ENCODE peak calls at places on chromosomes 7 and 10, in nine cellular contexts. One of them, this sample, is unnamed.

GRCh38 chr7:80764132-80764531 is 125.7 kb downstream of the CD36 start:
- DNase-seq in dermis blood vessel endothelial cell: no peak
- DNase-seq in NCI-H460: no peak
- DNase-seq in endodermal cell: peak; percentile 82
- DNase-seq in cardiac muscle cell: peak; percentile 20
- DNase-seq in T-helper 9 cell: no peak
- DNase-seq in activated T-cell treated with anti-CD3 and anti-CD28 coated beads for 1 hour: no peak
- DNase-seq in renal cortical epithelial cell: no peak
- DNase-seq in activated CD8-positive, alpha-beta memory T cell treated with anti-CD3 and anti-CD28 coated beads for 48 hours: no peak
- DNase-seq in this sample: no peak

GRCh38 chr7:128404826-128405344 is 4.9 kb downstream of the IMPDH1 start:
- DNase-seq in dermis blood vessel endothelial cell: peak; percentile 37
- DNase-seq in activated T-cell treated with anti-CD3 and anti-CD28 coated beads for 1 hour: no peak
- DNase-seq in T-helper 9 cell: no peak
- DNase-seq in endodermal cell: no peak
- DNase-seq in cardiac muscle cell: no peak
- DNase-seq in NCI-H460: no peak
- DNase-seq in renal cortical epithelial cell: no peak
- DNase-seq in activated CD8-positive, alpha-beta memory T cell treated with anti-CD3 and anti-CD28 coated beads for 48 hours: no peak
- DNase-seq in this sample: no peak

GRCh38 chr10:114021135-114021534 is 22.5 kb upstream of the ADRB1 start:
- DNase-seq in activated T-cell treated with anti-CD3 and anti-CD28 coated beads for 1 hour: no peak
- DNase-seq in T-helper 9 cell: no peak
- DNase-seq in dermis blood vessel endothelial cell: peak; percentile 30
- DNase-seq in NCI-H460: no peak
- DNase-seq in renal cortical epithelial cell: no peak
- DNase-seq in endodermal cell: no peak
- DNase-seq in activated CD8-positive, alpha-beta memory T cell treated with anti-CD3 and anti-CD28 coated beads for 48 hours: no peak
- DNase-seq in cardiac muscle cell: no peak
- DNase-seq in this sample: no peak

GRCh38 chr10:30775779-30776591 is 146.4 kb upstream of the LYZL2 start:
- DNase-seq in activated T-cell treated with anti-CD3 and anti-CD28 coated beads for 1 hour: no peak
- DNase-seq in NCI-H460: no peak
- DNase-seq in cardiac muscle cell: no peak
- DNase-seq in T-helper 9 cell: no peak
- DNase-seq in endodermal cell: no peak
- DNase-seq in renal cortical epithelial cell: peak; percentile 31
- DNase-seq in dermis blood vessel endothelial cell: no peak
- DNase-seq in activated CD8-positive, alpha-beta memory T cell treated with anti-CD3 and anti-CD28 coated beads for 48 hours: no peak
- DNase-seq in this sample: no peak

GRCh38 chr10:74934100-74934812 is 107.9 kb downstream of the KAT6B start:
- DNase-seq in cardiac muscle cell: no peak
- DNase-seq in T-helper 9 cell: no peak
- DNase-seq in endodermal cell: no peak
- DNase-seq in NCI-H460: no peak
- DNase-seq in dermis blood vessel endothelial cell: peak; percentile 29
- DNase-seq in activated CD8-positive, alpha-beta memory T cell treated with anti-CD3 and anti-CD28 coated beads for 48 hours: no peak
- DNase-seq in renal cortical epithelial cell: no peak
- DNase-seq in activated T-cell treated with anti-CD3 and anti-CD28 coated beads for 1 hour: no peak
- DNase-seq in this sample: no peak

GRCh38 chr10:24643679-24644209 is 79.9 kb downstream of the ARHGAP21 start:
- DNase-seq in T-helper 9 cell: no peak
- DNase-seq in NCI-H460: no peak
- DNase-seq in dermis blood vessel endothelial cell: no peak
- DNase-seq in endodermal cell: no peak
- DNase-seq in activated T-cell treated with anti-CD3 and anti-CD28 coated beads for 1 hour: no peak
- DNase-seq in activated CD8-positive, alpha-beta memory T cell treated with anti-CD3 and anti-CD28 coated beads for 48 hours: no peak
- DNase-seq in renal cortical epithelial cell: no peak
- DNase-seq in cardiac muscle cell: no peak
- DNase-seq in this sample: no peak

GRCh38 chr10:62414359-62414758 is 40.2 kb downstream of the ZNF365 start:
- DNase-seq in dermis blood vessel endothelial cell: no peak
- DNase-seq in T-helper 9 cell: no peak
- DNase-seq in activated CD8-positive, alpha-beta memory T cell treated with anti-CD3 and anti-CD28 coated beads for 48 hours: no peak
- DNase-seq in renal cortical epithelial cell: no peak
- DNase-seq in NCI-H460: no peak
- DNase-seq in cardiac muscle cell: no peak
- DNase-seq in endodermal cell: no peak
- DNase-seq in activated T-cell treated with anti-CD3 and anti-CD28 coated beads for 1 hour: no peak
- DNase-seq in this sample: no peak

GRCh38 chr10:98967601-98968000 is 268.1 kb downstream of the HPSE2 start:
- DNase-seq in NCI-H460: no peak
- DNase-seq in renal cortical epithelial cell: no peak
- DNase-seq in T-helper 9 cell: no peak
- DNase-seq in endodermal cell: no peak
- DNase-seq in activated T-cell treated with anti-CD3 and anti-CD28 coated beads for 1 hour: no peak
- DNase-seq in activated CD8-positive, alpha-beta memory T cell treated with anti-CD3 and anti-CD28 coated beads for 48 hours: no peak
- DNase-seq in cardiac muscle cell: no peak
- DNase-seq in dermis blood vessel endothelial cell: no peak
- DNase-seq in this sample: no peak

GRCh38 chr7:146661929-146662328 is 545.3 kb downstream of the CNTNAP2 start:
- DNase-seq in activated T-cell treated with anti-CD3 and anti-CD28 coated beads for 1 hour: no peak
- DNase-seq in dermis blood vessel endothelial cell: no peak
- DNase-seq in activated CD8-positive, alpha-beta memory T cell treated with anti-CD3 and anti-CD28 coated beads for 48 hours: no peak
- DNase-seq in T-helper 9 cell: no peak
- DNase-seq in renal cortical epithelial cell: no peak
- DNase-seq in cardiac muscle cell: no peak
- DNase-seq in NCI-H460: no peak
- DNase-seq in endodermal cell: no peak
- DNase-seq in this sample: no peak

GRCh38 chr7:30354791-30355190 is 70.4 kb downstream of the ZNRF2 start:
- DNase-seq in cardiac muscle cell: no peak
- DNase-seq in activated T-cell treated with anti-CD3 and anti-CD28 coated beads for 1 hour: no peak
- DNase-seq in dermis blood vessel endothelial cell: no peak
- DNase-seq in NCI-H460: no peak
- DNase-seq in endodermal cell: no peak
- DNase-seq in renal cortical epithelial cell: no peak
- DNase-seq in T-helper 9 cell: no peak
- DNase-seq in activated CD8-positive, alpha-beta memory T cell treated with anti-CD3 and anti-CD28 coated beads for 48 hours: no peak
- DNase-seq in this sample: no peak

GRCh38 chr7:65840446-65840845 is 32.4 kb upstream of the VKORC1L1 start:
- DNase-seq in renal cortical epithelial cell: peak; percentile 36
- DNase-seq in T-helper 9 cell: no peak
- DNase-seq in dermis blood vessel endothelial cell: no peak
- DNase-seq in activated T-cell treated with anti-CD3 and anti-CD28 coated beads for 1 hour: no peak
- DNase-seq in NCI-H460: no peak
- DNase-seq in activated CD8-positive, alpha-beta memory T cell treated with anti-CD3 and anti-CD28 coated beads for 48 hours: no peak
- DNase-seq in cardiac muscle cell: no peak
- DNase-seq in endodermal cell: peak; percentile 88
- DNase-seq in this sample: no peak

GRCh38 chr7:13420711-13421110 is 568.8 kb downstream of the ETV1 start:
- DNase-seq in NCI-H460: no peak
- DNase-seq in activated T-cell treated with anti-CD3 and anti-CD28 coated beads for 1 hour: no peak
- DNase-seq in renal cortical epithelial cell: no peak
- DNase-seq in dermis blood vessel endothelial cell: no peak
- DNase-seq in cardiac muscle cell: no peak
- DNase-seq in T-helper 9 cell: no peak
- DNase-seq in endodermal cell: no peak
- DNase-seq in activated CD8-positive, alpha-beta memory T cell treated with anti-CD3 and anti-CD28 coated beads for 48 hours: no peak
- DNase-seq in this sample: no peak

GRCh38 chr7:17305387-17306171 is 7.1 kb downstream of the AHR start:
- DNase-seq in endodermal cell: no peak
- DNase-seq in activated T-cell treated with anti-CD3 and anti-CD28 coated beads for 1 hour: no peak
- DNase-seq in activated CD8-positive, alpha-beta memory T cell treated with anti-CD3 and anti-CD28 coated beads for 48 hours: no peak
- DNase-seq in NCI-H460: no peak
- DNase-seq in dermis blood vessel endothelial cell: no peak
- DNase-seq in renal cortical epithelial cell: no peak
- DNase-seq in cardiac muscle cell: no peak
- DNase-seq in T-helper 9 cell: no peak
- DNase-seq in this sample: no peak

GRCh38 chr10:86667421-86668181 is 710 bp upstream of the LDB3 start:
- DNase-seq in activated CD8-positive, alpha-beta memory T cell treated with anti-CD3 and anti-CD28 coated beads for 48 hours: no peak
- DNase-seq in cardiac muscle cell: no peak
- DNase-seq in T-helper 9 cell: no peak
- DNase-seq in dermis blood vessel endothelial cell: no peak
- DNase-seq in endodermal cell: no peak
- DNase-seq in renal cortical epithelial cell: no peak
- DNase-seq in NCI-H460: no peak
- DNase-seq in activated T-cell treated with anti-CD3 and anti-CD28 coated beads for 1 hour: no peak
- DNase-seq in this sample: no peak

GRCh38 chr10:93028881-93029280 is 31.7 kb upstream of the CYP26C1 start:
- DNase-seq in endodermal cell: no peak
- DNase-seq in renal cortical epithelial cell: peak; percentile 53
- DNase-seq in dermis blood vessel endothelial cell: no peak
- DNase-seq in activated CD8-positive, alpha-beta memory T cell treated with anti-CD3 and anti-CD28 coated beads for 48 hours: no peak
- DNase-seq in cardiac muscle cell: no peak
- DNase-seq in T-helper 9 cell: no peak
- DNase-seq in activated T-cell treated with anti-CD3 and anti-CD28 coated beads for 1 hour: no peak
- DNase-seq in NCI-H460: no peak
- DNase-seq in this sample: no peak

GRCh38 chr10:84478155-84478554 is 149.8 kb downstream of the CCSER2 start:
- DNase-seq in activated CD8-positive, alpha-beta memory T cell treated with anti-CD3 and anti-CD28 coated beads for 48 hours: no peak
- DNase-seq in dermis blood vessel endothelial cell: peak; percentile 54
- DNase-seq in activated T-cell treated with anti-CD3 and anti-CD28 coated beads for 1 hour: no peak
- DNase-seq in renal cortical epithelial cell: peak; percentile 53
- DNase-seq in T-helper 9 cell: no peak
- DNase-seq in endodermal cell: no peak
- DNase-seq in cardiac muscle cell: no peak
- DNase-seq in NCI-H460: no peak
- DNase-seq in this sample: no peak

GRCh38 chr7:21076054-21076453 is 289.4 kb upstream of the SP8 start:
- DNase-seq in dermis blood vessel endothelial cell: no peak
- DNase-seq in endodermal cell: no peak
- DNase-seq in renal cortical epithelial cell: no peak
- DNase-seq in cardiac muscle cell: peak; percentile 82
- DNase-seq in T-helper 9 cell: no peak
- DNase-seq in activated T-cell treated with anti-CD3 and anti-CD28 coated beads for 1 hour: no peak
- DNase-seq in activated CD8-positive, alpha-beta memory T cell treated with anti-CD3 and anti-CD28 coated beads for 48 hours: no peak
- DNase-seq in NCI-H460: no peak
- DNase-seq in this sample: no peak

GRCh38 chr7:71303566-71303965 is 171.6 kb downstream of the GALNT17 start:
- DNase-seq in cardiac muscle cell: no peak
- DNase-seq in dermis blood vessel endothelial cell: no peak
- DNase-seq in activated T-cell treated with anti-CD3 and anti-CD28 coated beads for 1 hour: no peak
- DNase-seq in renal cortical epithelial cell: no peak
- DNase-seq in T-helper 9 cell: no peak
- DNase-seq in NCI-H460: no peak
- DNase-seq in activated CD8-positive, alpha-beta memory T cell treated with anti-CD3 and anti-CD28 coated beads for 48 hours: no peak
- DNase-seq in endodermal cell: no peak
- DNase-seq in this sample: no peak

GRCh38 chr10:104333037-104333727 is 5.1 kb downstream of the ITPRIP start:
- DNase-seq in dermis blood vessel endothelial cell: peak; percentile 68
- DNase-seq in activated T-cell treated with anti-CD3 and anti-CD28 coated beads for 1 hour: peak; percentile 46
- DNase-seq in endodermal cell: peak; percentile 69
- DNase-seq in renal cortical epithelial cell: no peak
- DNase-seq in activated CD8-positive, alpha-beta memory T cell treated with anti-CD3 and anti-CD28 coated beads for 48 hours: no peak
- DNase-seq in T-helper 9 cell: peak; percentile 44
- DNase-seq in NCI-H460: no peak
- DNase-seq in cardiac muscle cell: no peak
- DNase-seq in this sample: no peak

GRCh38 chr10:46555713-46556514 is 544 bp downstream of the GPRIN2 start:
- DNase-seq in activated CD8-positive, alpha-beta memory T cell treated with anti-CD3 and anti-CD28 coated beads for 48 hours: peak; percentile 1
- DNase-seq in NCI-H460: no peak
- DNase-seq in dermis blood vessel endothelial cell: no peak
- DNase-seq in renal cortical epithelial cell: no peak
- DNase-seq in activated T-cell treated with anti-CD3 and anti-CD28 coated beads for 1 hour: no peak
- DNase-seq in cardiac muscle cell: peak; percentile 37
- DNase-seq in T-helper 9 cell: no peak
- DNase-seq in endodermal cell: peak; percentile 96
- DNase-seq in this sample: no peak

This sample was measured in GOT3.